ENCODE peak calls at places on chromosomes 4 and X, in nine cellular contexts. One of them, this sample, is unnamed.

GRCh38 chr4:26717332-26717731 is 133.4 kb downstream of the TBC1D19 start:
- DNase-seq in activated gamma-delta T cell treated with Interleukin-2 at 50 U/mL for 16 hours: no peak
- DNase-seq in MV-4-11: no peak
- DNase-seq in AG09319: peak; percentile 20
- DNase-seq in occipital lobe: no peak
- DNase-seq in A549: no peak
- DNase-seq in activated T-cell treated with anti-CD3 and anti-CD28 coated beads, Interleukin-2, amount 50 U/mL, for 72 hours: no peak
- DNase-seq in stimulated activated CD4-positive, alpha-beta T cell treated with anti-CD3 and anti-CD28 coated beads, TNF-alpha, amount 100 ng/mL, for 48 hours: no peak
- DNase-seq in fibroblast of mammary gland: peak; percentile 92
- DNase-seq in this sample: peak; percentile 75

GRCh38 chrX:40773809-40774208 is 38.5 kb upstream of the MED14 start:
- DNase-seq in activated gamma-delta T cell treated with Interleukin-2 at 50 U/mL for 16 hours: no peak
- DNase-seq in MV-4-11: no peak
- DNase-seq in AG09319: no peak
- DNase-seq in occipital lobe: no peak
- DNase-seq in A549: no peak
- DNase-seq in activated T-cell treated with anti-CD3 and anti-CD28 coated beads, Interleukin-2, amount 50 U/mL, for 72 hours: no peak
- DNase-seq in stimulated activated CD4-positive, alpha-beta T cell treated with anti-CD3 and anti-CD28 coated beads, TNF-alpha, amount 100 ng/mL, for 48 hours: no peak
- DNase-seq in fibroblast of mammary gland: peak; percentile 70
- DNase-seq in this sample: peak; percentile 13

GRCh38 chrX:8726031-8726652 is 5.8 kb downstream of the ANOS1 start:
- DNase-seq in activated gamma-delta T cell treated with Interleukin-2 at 50 U/mL for 16 hours: no peak
- DNase-seq in MV-4-11: no peak
- DNase-seq in AG09319: no peak
- DNase-seq in occipital lobe: no peak
- DNase-seq in A549: no peak
- DNase-seq in activated T-cell treated with anti-CD3 and anti-CD28 coated beads, Interleukin-2, amount 50 U/mL, for 72 hours: no peak
- DNase-seq in stimulated activated CD4-positive, alpha-beta T cell treated with anti-CD3 and anti-CD28 coated beads, TNF-alpha, amount 100 ng/mL, for 48 hours: no peak
- DNase-seq in fibroblast of mammary gland: peak; percentile 28
- DNase-seq in this sample: no peak

GRCh38 chr4:107826427-107826980 is 1.8 kb downstream of the SGMS2 start:
- DNase-seq in activated gamma-delta T cell treated with Interleukin-2 at 50 U/mL for 16 hours: no peak
- DNase-seq in MV-4-11: no peak
- DNase-seq in AG09319: no peak
- DNase-seq in occipital lobe: no peak
- DNase-seq in A549: peak; percentile 14
- DNase-seq in activated T-cell treated with anti-CD3 and anti-CD28 coated beads, Interleukin-2, amount 50 U/mL, for 72 hours: no peak
- DNase-seq in stimulated activated CD4-positive, alpha-beta T cell treated with anti-CD3 and anti-CD28 coated beads, TNF-alpha, amount 100 ng/mL, for 48 hours: no peak
- DNase-seq in fibroblast of mammary gland: no peak
- DNase-seq in this sample: peak; percentile 41

GRCh38 chr4:17115546-17115945 is 217.1 kb upstream of the LDB2 start:
- DNase-seq in activated gamma-delta T cell treated with Interleukin-2 at 50 U/mL for 16 hours: no peak
- DNase-seq in MV-4-11: peak; percentile 32
- DNase-seq in AG09319: no peak
- DNase-seq in occipital lobe: no peak
- DNase-seq in A549: no peak
- DNase-seq in activated T-cell treated with anti-CD3 and anti-CD28 coated beads, Interleukin-2, amount 50 U/mL, for 72 hours: no peak
- DNase-seq in stimulated activated CD4-positive, alpha-beta T cell treated with anti-CD3 and anti-CD28 coated beads, TNF-alpha, amount 100 ng/mL, for 48 hours: no peak
- DNase-seq in fibroblast of mammary gland: no peak
- DNase-seq in this sample: no peak

GRCh38 chrX:50627696-50628095 is 157.1 kb upstream of the DGKK start:
- DNase-seq in activated gamma-delta T cell treated with Interleukin-2 at 50 U/mL for 16 hours: no peak
- DNase-seq in MV-4-11: no peak
- DNase-seq in AG09319: no peak
- DNase-seq in occipital lobe: no peak
- DNase-seq in A549: no peak
- DNase-seq in activated T-cell treated with anti-CD3 and anti-CD28 coated beads, Interleukin-2, amount 50 U/mL, for 72 hours: no peak
- DNase-seq in stimulated activated CD4-positive, alpha-beta T cell treated with anti-CD3 and anti-CD28 coated beads, TNF-alpha, amount 100 ng/mL, for 48 hours: no peak
- DNase-seq in fibroblast of mammary gland: no peak
- DNase-seq in this sample: no peak

GRCh38 chr4:182019148-182019652 is 224.0 kb upstream of the TENM3 start:
- DNase-seq in activated gamma-delta T cell treated with Interleukin-2 at 50 U/mL for 16 hours: no peak
- DNase-seq in MV-4-11: no peak
- DNase-seq in AG09319: no peak
- DNase-seq in occipital lobe: no peak
- DNase-seq in A549: no peak
- DNase-seq in activated T-cell treated with anti-CD3 and anti-CD28 coated beads, Interleukin-2, amount 50 U/mL, for 72 hours: no peak
- DNase-seq in stimulated activated CD4-positive, alpha-beta T cell treated with anti-CD3 and anti-CD28 coated beads, TNF-alpha, amount 100 ng/mL, for 48 hours: no peak
- DNase-seq in fibroblast of mammary gland: no peak
- DNase-seq in this sample: no peak

GRCh38 chr4:98673282-98673644 is 14.9 kb upstream of the TSPAN5 start:
- DNase-seq in activated gamma-delta T cell treated with Interleukin-2 at 50 U/mL for 16 hours: no peak
- DNase-seq in MV-4-11: no peak
- DNase-seq in AG09319: no peak
- DNase-seq in occipital lobe: no peak
- DNase-seq in A549: no peak
- DNase-seq in activated T-cell treated with anti-CD3 and anti-CD28 coated beads, Interleukin-2, amount 50 U/mL, for 72 hours: no peak
- DNase-seq in stimulated activated CD4-positive, alpha-beta T cell treated with anti-CD3 and anti-CD28 coated beads, TNF-alpha, amount 100 ng/mL, for 48 hours: no peak
- DNase-seq in fibroblast of mammary gland: no peak
- DNase-seq in this sample: no peak

GRCh38 chr4:109826719-109827118 is 1.1 kb upstream of the RRH start:
- DNase-seq in activated gamma-delta T cell treated with Interleukin-2 at 50 U/mL for 16 hours: no peak
- DNase-seq in MV-4-11: no peak
- DNase-seq in AG09319: no peak
- DNase-seq in occipital lobe: no peak
- DNase-seq in A549: no peak
- DNase-seq in activated T-cell treated with anti-CD3 and anti-CD28 coated beads, Interleukin-2, amount 50 U/mL, for 72 hours: no peak
- DNase-seq in stimulated activated CD4-positive, alpha-beta T cell treated with anti-CD3 and anti-CD28 coated beads, TNF-alpha, amount 100 ng/mL, for 48 hours: no peak
- DNase-seq in fibroblast of mammary gland: peak; percentile 39
- DNase-seq in this sample: peak; percentile 53

GRCh38 chrX:66602381-66602938 is 36.4 kb downstream of the EDA2R start:
- DNase-seq in activated gamma-delta T cell treated with Interleukin-2 at 50 U/mL for 16 hours: no peak
- DNase-seq in MV-4-11: no peak
- DNase-seq in AG09319: no peak
- DNase-seq in occipital lobe: peak; percentile 2
- DNase-seq in A549: no peak
- DNase-seq in activated T-cell treated with anti-CD3 and anti-CD28 coated beads, Interleukin-2, amount 50 U/mL, for 72 hours: no peak
- DNase-seq in stimulated activated CD4-positive, alpha-beta T cell treated with anti-CD3 and anti-CD28 coated beads, TNF-alpha, amount 100 ng/mL, for 48 hours: no peak
- DNase-seq in fibroblast of mammary gland: no peak
- DNase-seq in this sample: no peak

GRCh38 chr4:2907706-2908293 is 55.4 kb downstream of the NOP14 start:
- DNase-seq in activated gamma-delta T cell treated with Interleukin-2 at 50 U/mL for 16 hours: no peak
- DNase-seq in MV-4-11: no peak
- DNase-seq in AG09319: no peak
- DNase-seq in occipital lobe: no peak
- DNase-seq in A549: no peak
- DNase-seq in activated T-cell treated with anti-CD3 and anti-CD28 coated beads, Interleukin-2, amount 50 U/mL, for 72 hours: no peak
- DNase-seq in stimulated activated CD4-positive, alpha-beta T cell treated with anti-CD3 and anti-CD28 coated beads, TNF-alpha, amount 100 ng/mL, for 48 hours: no peak
- DNase-seq in fibroblast of mammary gland: no peak
- DNase-seq in this sample: no peak